ENCODE peak calls at places on chromosomes 1 and 21, in five cellular contexts. G is PC-3, V is IMR-90, X is MM.1S, C is HepG2. R is an unnamed sample.

GRCh38 chr1:199510314-199510713 is 517.2 kb upstream of the NR5A2 start:
- DNase-seq in G (no peak), V (no peak), X (no peak), C (no peak), R (no peak)

GRCh38 chr21:42777757-42778344 is 101.5 kb downstream of the WDR4 start:
- DNase-seq in G (no peak), V (no peak), X (no peak), C (no peak), R (no peak)

GRCh38 chr21:38933731-38934130 is 128.0 kb downstream of the ETS2 start:
- DNase-seq in G (no peak), V (no peak), X (no peak), C (no peak), R (no peak)

GRCh38 chr1:205709059-205709398 is 28.7 kb upstream of the SLC45A3 start:
- DNase-seq in G (no peak), V (peak), X (no peak), C (peak), R (no peak)

GRCh38 chr1:95006681-95007080 is 66.1 kb downstream of the ALG14 start:
- DNase-seq in G (no peak), V (peak), X (no peak), C (no peak), R (no peak)

GRCh38 chr21:17915976-17916375 is 96.8 kb upstream of the C21orf91 start:
- DNase-seq in G (no peak), V (no peak), X (no peak), C (no peak), R (no peak)

GRCh38 chr1:61141288-61142044 is 59.1 kb downstream of the NFIA start:
- DNase-seq in G (peak), V (peak), X (peak), C (peak), R (peak)

GRCh38 chr1:215282557-215282956 is 200.0 kb downstream of the KCNK2 start:
- DNase-seq in G (peak), V (peak), X (no peak), C (no peak), R (peak)

DNA sequence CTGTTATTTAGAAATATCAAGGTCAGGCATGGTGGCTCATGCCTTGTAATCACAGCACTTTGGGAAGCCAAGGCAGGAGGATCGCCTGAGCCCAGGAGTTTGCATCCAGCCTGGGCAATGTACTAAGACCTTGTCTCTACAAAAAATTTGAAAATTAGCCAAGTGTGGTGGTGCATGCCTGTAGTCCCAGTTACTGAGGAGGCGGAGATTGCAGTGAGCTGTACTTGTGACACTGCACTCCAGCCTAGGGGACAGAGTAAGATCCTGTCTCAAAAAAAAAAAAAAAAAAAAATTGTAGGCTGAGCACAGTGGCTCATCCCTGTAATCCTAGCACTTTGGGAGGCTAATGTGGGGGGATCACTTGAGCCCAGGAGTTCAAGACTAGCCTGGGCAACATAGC is 45.3 kb downstream of the PIK3CD start:
- DNase-seq in G (no peak), V (no peak), X (no peak), C (no peak), R (no peak)
- H3K27ac ChIP-seq in G (no peak), V (no peak), X (no peak), C (no peak), R (no peak)

DNA sequence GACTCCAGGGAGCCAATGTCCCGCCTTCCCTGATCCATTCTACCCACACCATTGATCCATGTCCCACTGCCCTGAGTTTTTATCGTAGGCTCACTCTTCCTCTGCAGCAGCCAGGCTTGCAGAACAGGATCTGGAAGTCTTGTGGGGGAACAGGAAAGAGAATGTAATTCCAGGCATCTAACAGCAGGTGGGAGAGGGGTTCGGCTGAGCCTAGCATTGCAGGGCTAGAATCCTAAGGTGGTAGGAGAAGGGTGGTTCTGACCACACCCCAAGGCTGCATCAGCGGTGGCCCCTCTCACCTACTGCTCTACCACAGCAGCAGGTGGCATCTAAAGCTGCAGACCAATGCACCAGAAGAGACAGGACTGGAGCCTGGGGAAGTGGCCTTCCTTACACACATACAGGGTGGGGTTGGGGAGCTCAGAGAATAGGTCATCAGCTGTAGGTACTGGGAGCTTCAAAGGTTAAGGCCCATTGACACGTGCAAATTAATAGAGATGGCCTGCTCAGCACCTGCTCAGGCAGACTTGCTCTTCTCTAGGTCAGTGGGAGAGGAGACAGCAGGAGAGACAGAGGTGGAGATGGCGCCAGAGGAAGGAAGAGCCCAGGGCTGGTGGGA is 20.5 kb downstream of the KNCN start:
- DNase-seq in G (peak), V (no peak), X (no peak), C (no peak), R (no peak)
- TF ChIP-seq CTCF in G (peak), V (peak), X (no peak), C (peak), R (no peak)

GRCh38 chr1:158078569-158079080 is 85.2 kb downstream of the KIRREL1 start:
- DNase-seq in G (no peak), V (no peak), X (no peak), C (no peak), R (no peak)
- H3K27ac ChIP-seq in G (no peak), V (no peak), X (no peak), C (no peak), R (peak)

GRCh38 chr1:201149400-201149799 is 4.9 kb downstream of the TMEM9 start:
- DNase-seq in G (peak), V (peak), X (peak), C (peak), R (peak)
- TF ChIP-seq CTCF in G (peak), V (peak), X (peak), C (peak), R (no peak)

DNA sequence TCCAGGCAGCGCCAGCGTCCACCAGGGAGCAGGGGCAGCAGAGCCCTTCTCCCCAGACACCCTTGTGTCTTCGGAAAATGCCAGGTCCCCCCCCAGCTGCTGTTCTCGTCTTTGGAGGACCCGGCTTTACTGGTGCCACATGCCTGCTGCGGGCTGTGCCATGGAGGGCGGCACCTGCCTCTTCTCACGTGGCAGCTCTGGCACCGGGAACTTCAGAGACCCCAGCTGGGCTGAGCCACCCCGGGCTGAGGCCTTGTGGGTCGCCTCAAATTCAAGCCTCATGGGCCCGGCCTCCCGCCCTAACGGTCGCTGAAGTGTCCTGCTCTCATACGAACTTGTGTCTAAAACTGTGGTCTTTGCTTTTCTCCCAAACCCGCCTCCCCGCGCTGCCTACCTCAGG is 27.0 kb upstream of the C1orf159 start:
- DNase-seq in G (no peak), V (no peak), X (no peak), C (no peak), R (no peak)
- H3K27ac ChIP-seq in G (no peak), V (no peak), X (no peak), C (no peak), R (no peak)

DNA sequence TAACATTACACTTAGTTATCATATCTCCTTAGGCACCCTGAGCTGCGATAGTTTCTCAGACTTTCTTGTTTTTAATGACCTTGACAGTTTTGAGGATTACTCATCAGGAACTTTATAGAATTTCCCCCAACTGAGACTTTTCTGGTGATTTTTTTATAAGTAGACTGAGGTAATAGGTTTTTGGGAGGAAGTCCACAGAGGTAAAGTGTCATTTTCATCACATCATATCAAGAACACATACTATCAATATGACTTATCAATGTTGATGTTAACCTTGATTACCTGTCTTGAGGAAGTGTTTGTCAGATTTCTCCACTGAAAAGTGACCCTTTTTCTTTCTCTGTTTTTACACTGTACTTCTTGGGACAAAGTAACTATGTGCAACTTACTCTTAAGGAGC is 73.0 kb upstream of the HSD17B7 start:
- DNase-seq in G (no peak), V (no peak), X (no peak), C (no peak), R (no peak)
- TF ChIP-seq CTCF in G (no peak), V (no peak), X (no peak), C (no peak), R (no peak)

GRCh38 chr1:54416435-54416834 is 10.2 kb upstream of the SSBP3 start:
- DNase-seq in G (no peak), V (no peak), X (no peak), C (no peak), R (no peak)

GRCh38 chr1:54415533-54415932 is 9.3 kb upstream of the SSBP3 start:
- DNase-seq in G (no peak), V (no peak), X (no peak), C (no peak), R (no peak)

GRCh38 chr1:54415986-54416385 is 9.8 kb upstream of the SSBP3 start:
- DNase-seq in G (no peak), V (no peak), X (no peak), C (no peak), R (no peak)

GRCh38 chr1:54413732-54414131 is 7.5 kb upstream of the SSBP3 start:
- DNase-seq in G (no peak), V (no peak), X (no peak), C (no peak), R (no peak)

GRCh38 chr1:54417123-54417522 is 10.9 kb upstream of the SSBP3 start:
- DNase-seq in G (no peak), V (no peak), X (no peak), C (no peak), R (no peak)
- H3K27ac ChIP-seq in G (no peak), V (no peak), X (no peak), C (no peak), R (no peak)

GRCh38 chr1:16293568-16293967 is 56.6 kb upstream of the CPLANE2 start:
- DNase-seq in G (no peak), V (no peak), X (no peak), C (no peak), R (no peak)

GRCh38 chr1:16286122-16286521 is 49.1 kb upstream of the CPLANE2 start:
- DNase-seq in G (no peak), V (no peak), X (no peak), C (no peak), R (no peak)

GRCh38 chr1:16294219-16295212 is 57.5 kb upstream of the CPLANE2 start:
- DNase-seq in G (no peak), V (no peak), X (no peak), C (no peak), R (peak)

GRCh38 chr1:16292739-16293138 is 55.8 kb upstream of the CPLANE2 start:
- DNase-seq in G (no peak), V (no peak), X (no peak), C (no peak), R (no peak)

DNA sequence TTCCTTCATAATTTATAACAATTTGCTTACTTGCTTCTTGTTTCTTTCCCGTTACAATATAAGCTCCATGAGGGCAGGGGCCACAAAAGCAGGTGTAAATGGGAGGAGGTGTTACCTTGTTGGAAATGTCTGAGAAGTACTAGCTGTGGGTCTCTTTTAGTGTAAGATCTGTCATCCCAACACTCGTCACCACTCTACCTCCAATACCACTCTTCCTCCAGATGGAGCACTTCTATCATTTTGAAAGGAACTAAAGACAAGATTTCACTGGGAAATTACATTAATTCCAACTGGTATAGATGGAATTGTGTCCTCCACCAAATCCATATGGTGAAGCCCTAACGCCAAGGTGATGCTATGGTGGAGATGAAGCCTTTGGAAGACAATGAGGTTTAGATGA is 53.0 kb upstream of the CPLANE2 start:
- DNase-seq in G (peak), V (no peak), X (no peak), C (no peak), R (no peak)
- TF ChIP-seq CTCF in G (peak), V (peak), X (no peak), C (no peak), R (no peak)